ENCODE peak calls at places on chromosomes 7 and 10, in seven cellular contexts. Q is activated CD4-positive, alpha-beta memory T cell treated with anti-CD3 and anti-CD28 coated beads for 36 hours; M is nucleus accumbens; D is RWPE1; R is CD4-positive, alpha-beta T cell; Z is stimulated activated CD4-positive, alpha-beta T cell treated with anti-CD3 and anti-CD28 coated beads, Interleukin-4, amount 100 ng/mL, for 4 hours; S is activated naive CD8-positive, alpha-beta T cell treated with anti-CD3 and anti-CD28 coated beads, Interleukin-2, amount 50 U/mL, for 24 hours. H is an unnamed sample.

GRCh38 chr7:159197066-159197975 is 52.7 kb upstream of the VIPR2 start:
- DNase-seq in Q (peak; percentile 74), M (no peak), D (peak; percentile 5), R (no peak), Z (peak; percentile 17), S (peak; percentile 16), H (no peak)

GRCh38 chr7:15459018-15459621 is 102.7 kb downstream of the AGMO start:
- DNase-seq in Q (no peak), M (no peak), D (no peak), R (no peak), Z (no peak), S (no peak), H (no peak)

GRCh38 chr7:38716397-38716796 is 85.2 kb upstream of the AMPH start:
- DNase-seq in Q (no peak), M (no peak), D (no peak), R (no peak), Z (no peak), S (no peak), H (no peak)

GRCh38 chr7:134589491-134589941 is 40.6 kb downstream of the AKR1B15 start:
- DNase-seq in Q (no peak), M (no peak), D (no peak), R (no peak), Z (no peak), S (no peak), H (no peak)

GRCh38 chr10:129191848-129192247 is 275.2 kb upstream of the MGMT start:
- DNase-seq in Q (no peak), M (no peak), D (no peak), R (no peak), Z (no peak), S (no peak), H (no peak)

GRCh38 chr10:121886997-121887622 is 40.7 kb downstream of the ATE1 start:
- DNase-seq in Q (peak; percentile 68), M (peak; percentile 31), D (peak; percentile 76), R (peak; percentile 26), Z (peak; percentile 17), S (peak; percentile 50), H (peak; percentile 32)

GRCh38 chr10:26640391-26640790 is 57.1 kb upstream of the PDSS1 start:
- DNase-seq in Q (no peak), M (no peak), D (no peak), R (no peak), Z (no peak), S (no peak), H (no peak)

GRCh38 chr7:132337450-132338080 is 238.7 kb downstream of the PLXNA4 start:
- DNase-seq in Q (no peak), M (no peak), D (no peak), R (no peak), Z (no peak), S (no peak), H (no peak)

GRCh38 chr7:134766779-134767566 is 12.5 kb upstream of the CALD1 start:
- DNase-seq in Q (no peak), M (no peak), D (no peak), R (no peak), Z (no peak), S (no peak), H (no peak)

GRCh38 chr10:113126506-113127192 is 176.6 kb downstream of the TCF7L2 start:
- DNase-seq in Q (peak; percentile 54), M (peak; percentile 63), D (peak; percentile 81), R (peak; percentile 7), Z (peak; percentile 5), S (peak; percentile 62), H (peak; percentile 66)

GRCh38 chr10:96395931-96396877 is 37.4 kb upstream of the OPALIN start:
- DNase-seq in Q (peak; percentile 74), M (peak; percentile 68), D (peak; percentile 91), R (peak; percentile 46), Z (peak; percentile 44), S (peak; percentile 64), H (peak; percentile 49)

GRCh38 chr7:111796671-111797070 is 234.4 kb upstream of the IMMP2L start:
- DNase-seq in Q (peak; percentile 21), M (no peak), D (no peak), R (no peak), Z (no peak), S (peak; percentile 12), H (no peak)

GRCh38 chr10:47374611-47375536 is 9.2 kb downstream of the ZNF488 start:
- DNase-seq in Q (peak; percentile 5), M (no peak), D (no peak), R (no peak), Z (no peak), S (no peak), H (no peak)

GRCh38 chr10:44036425-44036824 is 348.5 kb downstream of the CXCL12 start:
- DNase-seq in Q (no peak), M (no peak), D (no peak), R (no peak), Z (no peak), S (no peak), H (no peak)

GRCh38 chr7:143259765-143260164 is 3.5 kb upstream of the GSTK1 start:
- DNase-seq in Q (no peak), M (no peak), D (peak; percentile 58), R (no peak), Z (no peak), S (no peak), H (peak; percentile 58)

GRCh38 chr10:88117227-88117626 is 253.8 kb downstream of the PTEN start:
- DNase-seq in Q (peak; percentile 74), M (no peak), D (no peak), R (no peak), Z (peak; percentile 69), S (peak; percentile 63), H (no peak)